ENCODE peak calls at places on chromosome 2, in six cellular contexts. O is transverse colon, V is tibial nerve, G is sigmoid colon, Y is upper lobe of left lung, E is Peyer's patch. A is an unnamed sample.

GRCh38 chr2:65129276-65129612 is 662 bp downstream of the RAB1A start:
- DNase-seq in Y (no peak), E (no peak), O (no peak), G (no peak), V (no peak), A (no peak)

GRCh38 chr2:71282493-71282892 is 49.1 kb upstream of the ZNF638 start:
- DNase-seq in O (no peak), G (no peak), V (no peak), E (no peak), Y (no peak), A (no peak)

GRCh38 chr2:3282056-3282998 is 95.3 kb downstream of the EIPR1 start:
- DNase-seq in G (peak; percentile 77), E (no peak), Y (peak; percentile 19), V (no peak), O (no peak), A (peak; percentile 67)

GRCh38 chr2:15728247-15728721 is 136.6 kb downstream of the DDX1 start:
- DNase-seq in E (no peak), O (no peak), V (no peak), Y (no peak), G (no peak), A (no peak)

GRCh38 chr2:84849271-84849952 is 31.5 kb downstream of the TRABD2A start:
- DNase-seq in E (no peak), Y (no peak), G (no peak), O (no peak), V (no peak), A (peak; percentile 19)

GRCh38 chr2:197261808-197262226 is 48.8 kb downstream of the ANKRD44 start:
- DNase-seq in G (no peak), O (no peak), V (no peak), Y (no peak), E (no peak), A (no peak)

GRCh38 chr2:23662941-23663729 is 263.8 kb downstream of the ATAD2B start:
- DNase-seq in O (peak; percentile 16), V (no peak), G (peak; percentile 83), Y (peak; percentile 39), E (no peak), A (peak; percentile 22)

GRCh38 chr2:135617501-135618015 is 86.3 kb downstream of the R3HDM1 start:
- DNase-seq in V (no peak), O (no peak), Y (no peak), E (no peak), G (no peak), A (no peak)

GRCh38 chr2:74864728-74865722 is 31.1 kb downstream of the HK2 start:
- DNase-seq in V (no peak), Y (peak; percentile 64), O (no peak), E (no peak), G (no peak), A (no peak)

GRCh38 chr2:12412898-12413305 is 303.8 kb upstream of the TRIB2 start:
- DNase-seq in O (no peak), Y (no peak), E (no peak), V (no peak), G (no peak), A (no peak)

GRCh38 chr2:128281852-128282245 is 36.8 kb downstream of the HS6ST1 start:
- DNase-seq in Y (no peak), E (no peak), O (no peak), V (no peak), G (no peak), A (no peak)

GRCh38 chr2:128282246-128282975 is 36.3 kb downstream of the HS6ST1 start:
- DNase-seq in Y (no peak), O (no peak), V (no peak), E (no peak), G (peak; percentile 67), A (no peak)

GRCh38 chr2:128284841-128285240 is 33.8 kb downstream of the HS6ST1 start:
- DNase-seq in O (no peak), Y (no peak), V (no peak), E (no peak), G (no peak), A (no peak)

GRCh38 chr2:128284037-128284441 is 34.6 kb downstream of the HS6ST1 start:
- DNase-seq in O (no peak), G (no peak), V (no peak), Y (no peak), E (no peak), A (no peak)

GRCh38 chr2:128282976-128283810 is 35.5 kb downstream of the HS6ST1 start:
- DNase-seq in E (no peak), O (no peak), G (peak; percentile 70), Y (no peak), V (no peak), A (no peak)
- H3K27ac ChIP-seq in E (peak overlapping the region; percentile 5), O (peak overlapping the region; percentile 1), G (no peak overlapping the region), Y (no peak overlapping the region), V (no peak overlapping the region), A (no peak overlapping the region)

GRCh38 chr2:14423145-14423906 is 209.2 kb upstream of the LRATD1 start:
- DNase-seq in Y (no peak), O (peak; percentile 66), V (no peak), E (no peak), G (no peak), A (no peak)

GRCh38 chr2:14427982-14428567 is 204.4 kb upstream of the LRATD1 start:
- DNase-seq in O (peak; percentile 24), G (no peak), Y (no peak), V (peak; percentile 41), E (no peak), A (peak; percentile 19)

GRCh38 chr2:14424478-14425390 is 207.8 kb upstream of the LRATD1 start:
- DNase-seq in V (no peak), Y (no peak), E (no peak), G (no peak), O (no peak), A (no peak)

GRCh38 chr2:14422426-14422825 is 210.1 kb upstream of the LRATD1 start:
- DNase-seq in O (no peak), Y (no peak), V (no peak), E (no peak), G (no peak), A (no peak)

GRCh38 chr2:14425869-14426268 is 206.6 kb upstream of the LRATD1 start:
- DNase-seq in V (no peak), G (no peak), Y (no peak), O (no peak), E (no peak), A (no peak)
- H3K9me3 ChIP-seq in V (no peaks in the 10 kb centered on the region), G (no peaks in the 10 kb centered on the region), Y (no peaks in the 10 kb centered on the region), O (no peaks in the 10 kb centered on the region), E (no peaks in the 10 kb centered on the region), A (no peaks in the 10 kb centered on the region)

GRCh38 chr2:190603374-190603773 is 45.5 kb upstream of the NAB1 start:
- DNase-seq in E (no peak), G (no peak), O (no peak), Y (no peak), V (no peak), A (no peak)

GRCh38 chr2:190607014-190607597 is 41.8 kb upstream of the NAB1 start:
- DNase-seq in E (no peak), V (no peak), Y (no peak), O (no peak), G (no peak), A (no peak)

GRCh38 chr2:190607657-190608357 is 41.1 kb upstream of the NAB1 start:
- DNase-seq in Y (no peak), O (no peak), V (no peak), E (no peak), G (no peak), A (no peak)
- TF ChIP-seq POLR2A in Y (no peak), O (no peak), V (no peak), E (no peak), G (no peak), A (no peak)

GRCh38 chr2:163734911-163735691 is 707 bp downstream of the FIGN start:
- DNase-seq in G (no peak), E (no peak), O (no peak), V (no peak), Y (no peak), A (no peak)
- H3K27ac ChIP-seq in G (peak overlapping the region; percentile 92), E (peak overlapping the region; percentile 88), O (peak overlapping the region; percentile 91), V (peak overlapping the region; percentile 95), Y (peak overlapping the region; percentile 88), A (peak overlapping the region; percentile 90)

GRCh38 chr2:95279435-95280035 is 5.3 kb downstream of the PROM2 start:
- DNase-seq in G (no peak), V (no peak), Y (no peak), E (no peak), O (no peak), A (no peak)
- H3K9me3 ChIP-seq in G (no peaks in the 10 kb centered on the region), V (no peaks in the 10 kb centered on the region), Y (no peaks in the 10 kb centered on the region), E (no peaks in the 10 kb centered on the region), O (no peaks in the 10 kb centered on the region), A (no peaks in the 10 kb centered on the region)

DNA sequence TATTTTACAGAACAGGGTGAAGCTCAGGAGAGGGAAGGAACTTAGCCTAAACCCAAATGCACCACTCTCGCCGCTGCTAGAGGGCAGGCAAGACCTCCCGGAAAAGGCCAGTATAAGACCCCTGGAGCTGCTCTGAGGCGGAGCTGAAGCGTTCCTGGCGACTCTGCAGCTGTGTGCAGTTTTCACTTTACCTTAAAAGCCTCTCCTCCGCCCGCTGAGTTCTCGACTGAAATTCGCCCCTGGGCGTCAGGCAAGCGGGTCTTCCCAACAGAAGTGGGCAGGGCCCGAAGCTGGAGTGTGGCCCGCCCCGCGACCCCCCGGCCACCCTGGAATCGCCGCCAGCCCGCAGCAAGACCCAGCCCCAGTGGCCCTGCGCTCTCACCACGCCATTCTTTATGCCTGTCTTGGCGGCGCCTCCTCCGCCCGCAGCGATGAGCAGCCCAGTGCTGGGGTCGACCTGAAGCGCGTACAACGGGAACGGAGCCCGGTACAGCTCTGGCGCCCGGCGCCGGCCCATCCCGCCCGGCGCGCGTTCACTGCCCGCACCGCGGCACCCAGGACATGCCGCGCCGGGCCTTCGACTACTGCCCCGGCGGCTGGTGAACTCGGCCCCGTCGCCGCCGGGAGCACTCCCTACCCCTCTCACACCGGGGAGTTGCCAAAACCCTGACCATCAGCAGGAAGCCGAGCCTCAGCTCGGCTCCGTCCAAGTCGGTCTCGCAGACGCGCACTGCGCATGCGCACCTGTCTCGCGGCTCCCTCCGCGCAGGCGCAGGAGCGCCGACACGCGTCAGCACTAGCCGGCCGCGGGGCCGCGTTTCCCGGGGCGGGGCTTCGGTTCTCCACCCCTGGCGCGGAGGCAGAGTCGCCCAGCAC is at the start of gene PREB:
- DNase-seq in V (peak; percentile 85), Y (peak; percentile 96), E (peak; percentile 93), G (peak; percentile 98), O (peak; percentile 99), A (peak; percentile 93)
- TF ChIP-seq POLR2A in V (peak; percentile 84), Y (peak; percentile 62), E (peak; percentile 90), G (peak; percentile 85), O (peak; percentile 90), A (peak; percentile 81)

A was measured in prostate gland.